ENCODE peak calls at places on chromosome 22, in ten cellular contexts. O, N, P, H, U, K, W, V, J and L are unnamed samples.

GRCh38 chr22:41482319-41482935 is 13.5 kb downstream of the ACO2 start:
- DNase-seq in J (no peak), H (no peak), N (no peak), U (no peak), K (no peak), O (no peak), P (no peak), V (no peak), W (peak), L (no peak)

GRCh38 chr22:43293661-43294392 is 49.3 kb downstream of the SCUBE1 start:
- DNase-seq in U (no peak), W (no peak), O (no peak), H (peak), P (peak), V (no peak), N (peak), K (peak), J (no peak), L (no peak)

GRCh38 chr22:38305481-38306448 is 11.5 kb downstream of the CSNK1E start:
- DNase-seq in O (peak), U (peak), P (peak), N (peak), J (peak), H (peak), W (no peak), V (no peak), K (peak), L (peak)

GRCh38 chr22:35971418-35972119 is 57.1 kb downstream of the RBFOX2 start:
- DNase-seq in J (no peak), O (no peak), W (peak), P (peak), H (peak), K (peak), N (peak), V (no peak), U (no peak), L (no peak)

GRCh38 chr22:39985383-39986045 is 9.2 kb upstream of the FAM83F start:
- DNase-seq in H (no peak), P (no peak), N (no peak), O (no peak), U (no peak), K (no peak), W (no peak), J (no peak), V (no peak), L (no peak)

GRCh38 chr22:33568934-33569496 is 351.3 kb downstream of the LARGE1 start:
- DNase-seq in N (no peak), K (peak), H (no peak), P (no peak), W (no peak), V (no peak), U (no peak), O (no peak), J (peak), L (no peak)

GRCh38 chr22:41772645-41773044 is 27.8 kb upstream of the CCDC134 start:
- DNase-seq in O (no peak), J (no peak), W (no peak), N (no peak), U (no peak), H (no peak), V (no peak), K (no peak), P (no peak), L (no peak)

GRCh38 chr22:46854125-46854870 is 91.8 kb downstream of the TBC1D22A start:
- DNase-seq in K (no peak), P (no peak), J (no peak), H (peak), U (no peak), O (no peak), V (no peak), N (no peak), W (no peak), L (no peak)

GRCh38 chr22:47188337-47189055 is 426.0 kb downstream of the TBC1D22A start:
- DNase-seq in K (peak), W (no peak), J (no peak), P (no peak), O (no peak), U (no peak), H (no peak), N (no peak), V (no peak), L (no peak)

GRCh38 chr22:47192651-47193437 is 430.4 kb downstream of the TBC1D22A start:
- DNase-seq in W (no peak), K (no peak), V (no peak), U (no peak), O (no peak), H (no peak), P (no peak), N (no peak), J (peak), L (no peak)

GRCh38 chr22:21966643-21967516 is 14.2 kb upstream of the PPM1F start:
- DNase-seq in P (no peak), V (no peak), J (no peak), H (no peak), O (no peak), U (no peak), K (no peak), N (no peak), W (no peak), L (no peak)